ENCODE peak calls at places on chromosomes 11 and 22, in nine cellular contexts. D is SW480; H is fibroblast of the aortic adventitia; E is HCT116; X is CD4-positive, CD25-positive, alpha-beta regulatory T cell; W is T-helper 22 cell; N is NCI-H345; J is ELR; P is 8988T. O is an unnamed sample.

GRCh38 chr11:77503006-77503405 is 29.1 kb upstream of the PAK1 start:
- DNase-seq in D (no peak), H (peak; percentile 69), E (no peak), X (no peak), W (no peak), N (no peak), J (peak; percentile 41), P (no peak), O (no peak)

GRCh38 chr22:37206841-37207821 is 5.1 kb downstream of the SSTR3 start:
- DNase-seq in D (no peak), H (no peak), E (no peak), X (no peak), W (no peak), N (no peak), J (no peak), P (no peak), O (no peak)

GRCh38 chr11:132715041-132715440 is 817.3 kb downstream of the OPCML start:
- DNase-seq in D (no peak), H (no peak), E (no peak), X (no peak), W (no peak), N (no peak), J (peak; percentile 79), P (no peak), O (no peak)

GRCh38 chr22:40383905-40384304 is 13.5 kb downstream of the SGSM3 start:
- DNase-seq in D (no peak), H (peak; percentile 67), E (no peak), X (no peak), W (no peak), N (no peak), J (peak; percentile 35), P (no peak), O (no peak)

GRCh38 chr11:116647305-116648080 is 125.3 kb downstream of the BUD13 start:
- DNase-seq in D (no peak), H (no peak), E (no peak), X (no peak), W (no peak), N (no peak), J (no peak), P (no peak), O (no peak)

GRCh38 chr22:45895436-45896152 is 81.4 kb downstream of the WNT7B start:
- DNase-seq in D (no peak), H (no peak), E (no peak), X (no peak), W (no peak), N (no peak), J (no peak), P (no peak), O (no peak)

GRCh38 chr11:116547571-116547970 is 225.2 kb downstream of the BUD13 start:
- DNase-seq in D (no peak), H (no peak), E (no peak), X (no peak), W (no peak), N (no peak), J (no peak), P (no peak), O (no peak)

GRCh38 chr11:66619080-66619554 is 2.7 kb downstream of the RBM14 start:
- DNase-seq in D (peak; percentile 13), H (peak; percentile 79), E (no peak), X (peak; percentile 71), W (peak; percentile 40), N (no peak), J (no peak), P (no peak), O (no peak)

GRCh38 chr11:16347928-16348685 is 8.2 kb downstream of the SOX6 start:
- DNase-seq in D (no peak), H (no peak), E (no peak), X (no peak), W (no peak), N (peak; percentile 13), J (no peak), P (no peak), O (no peak)